ENCODE peak calls at places on chromosomes 11 and 22, in five cellular contexts. V is psoas muscle, K is cardiac fibroblast, C is tibial nerve, P is IMR-90. D is an unnamed sample.

GRCh38 chr11:35907648-35908431 is 36.0 kb upstream of the LDLRAD3 start:
- DNase-seq in V (no peak), K (peak), C (no peak), P (peak), D (peak)

GRCh38 chr11:104812416-104812815 is 85.8 kb downstream of the CASP12 start:
- DNase-seq in V (no peak), K (no peak), C (no peak), P (no peak), D (no peak)

GRCh38 chr11:34585870-34586654 is 34.8 kb upstream of the EHF start:
- DNase-seq in V (no peak), K (peak), C (no peak), P (peak), D (no peak)

GRCh38 chr22:43155789-43156188 is 4.4 kb downstream of the TSPO start:
- DNase-seq in V (no peak), K (no peak), C (no peak), P (no peak), D (no peak)

GRCh38 chr11:101612481-101612880 is 28.7 kb upstream of the TRPC6 start:
- DNase-seq in V (no peak), K (no peak), C (no peak), P (no peak), D (no peak)

GRCh38 chr11:5507586-5508305 is 2.0 kb downstream of the UBQLN3 start:
- DNase-seq in V (no peak), K (no peak), C (no peak), P (no peak), D (no peak)

GRCh38 chr22:35059632-35060031 is 6.3 kb upstream of the ISX start:
- DNase-seq in V (no peak), K (no peak), C (no peak), P (no peak), D (no peak)

GRCh38 chr11:134124660-134125451 is 56.0 kb downstream of the JAM3 start:
- DNase-seq in V (peak), K (peak), C (peak), P (peak), D (peak)

GRCh38 chr11:69215784-69216415 is 60.2 kb downstream of the SMIM38 start:
- DNase-seq in V (no peak), K (peak), C (no peak), P (peak), D (no peak)

GRCh38 chr11:86916330-86916729 is 38.9 kb downstream of the FZD4 start:
- DNase-seq in V (no peak), K (peak), C (no peak), P (peak), D (no peak)

GRCh38 chr11:43327987-43328386 is 16.2 kb downstream of the API5 start:
- DNase-seq in V (no peak), K (peak), C (no peak), P (peak), D (peak)

GRCh38 chr22:37312549-37313183 is 30.4 kb downstream of the CYTH4 start:
- DNase-seq in V (no peak), K (no peak), C (no peak), P (no peak), D (no peak)

GRCh38 chr11:23423656-23424055 is 563.4 kb upstream of the CCDC179 start:
- DNase-seq in V (no peak), K (no peak), C (no peak), P (no peak), D (no peak)

GRCh38 chr11:76371170-76371569 is 9.8 kb downstream of the THAP12 start:
- DNase-seq in V (no peak), K (peak), C (no peak), P (peak), D (peak)

GRCh38 chr11:86183694-86184093 is 60.9 kb upstream of the EED start:
- DNase-seq in V (no peak), K (peak), C (no peak), P (peak), D (no peak)

GRCh38 chr11:130606781-130607511 is 158.5 kb downstream of the ADAMTS15 start:
- DNase-seq in V (peak), K (peak), C (peak), P (peak), D (peak)

GRCh38 chr11:110409174-110409573 is 20.6 kb upstream of the FDX1 start:
- DNase-seq in V (no peak), K (peak), C (no peak), P (peak), D (peak)

GRCh38 chr11:96293583-96293982 is 49.4 kb downstream of the MAML2 start:
- DNase-seq in V (no peak), K (peak), C (no peak), P (no peak), D (no peak)

GRCh38 chr11:33590471-33590870 is 110.2 kb downstream of the C11orf91 start:
- DNase-seq in V (no peak), K (no peak), C (no peak), P (no peak), D (no peak)

GRCh38 chr11:125063429-125064043 is 431 bp downstream of the SLC37A2 start:
- DNase-seq in V (no peak), K (no peak), C (no peak), P (no peak), D (peak)

GRCh38 chr11:108551653-108552462 is 41.7 kb downstream of the EXPH5 start:
- DNase-seq in V (no peak), K (peak), C (no peak), P (peak), D (no peak)

GRCh38 chr11:134068829-134069425 is at the start of gene JAM3:
- DNase-seq in V (peak), K (peak), C (peak), P (peak), D (peak)

GRCh38 chr22:37749831-37750595 is 53.2 kb downstream of the TRIOBP start:
- DNase-seq in V (no peak), K (peak), C (no peak), P (peak), D (peak)

GRCh38 chr22:20657963-20658362 is 116.0 kb upstream of the SERPIND1 start:
- DNase-seq in V (no peak), K (no peak), C (no peak), P (no peak), D (no peak)

GRCh38 chr11:117300301-117300700 is 9.2 kb downstream of the BACE1-AS start:
- DNase-seq in V (no peak), K (peak), C (peak), P (peak), D (peak)

GRCh38 chr11:91956711-91957110 is 267.9 kb upstream of the FAT3 start:
- DNase-seq in V (no peak), K (peak), C (no peak), P (no peak), D (no peak)

GRCh38 chr22:31496735-31497146 is 405 bp downstream of the SFI1 start:
- DNase-seq in V (peak), K (no peak), C (no peak), P (no peak), D (peak)

GRCh38 chr11:67267188-67268035 is 1.1 kb downstream of the GRK2 start:
- DNase-seq in V (peak), K (no peak), C (no peak), P (no peak), D (no peak)

GRCh38 chr11:58832246-58832645 is 12.3 kb downstream of the GLYATL2 start:
- DNase-seq in V (no peak), K (no peak), C (no peak), P (no peak), D (no peak)

GRCh38 chr11:27437824-27438594 is 34.6 kb downstream of the LGR4 start:
- DNase-seq in V (no peak), K (no peak), C (no peak), P (no peak), D (no peak)

GRCh38 chr11:68302256-68303054 is 9.9 kb upstream of the LRP5 start:
- DNase-seq in V (no peak), K (peak), C (no peak), P (peak), D (no peak)

GRCh38 chr11:128624269-128625170 is 37.2 kb upstream of the ETS1 start:
- DNase-seq in V (peak), K (no peak), C (no peak), P (no peak), D (no peak)

GRCh38 chr11:61762216-61762615 is 9.8 kb downstream of the MYRF start:
- DNase-seq in V (no peak), K (no peak), C (no peak), P (no peak), D (no peak)

GRCh38 chr11:61760946-61761345 is 8.5 kb downstream of the MYRF start:
- DNase-seq in V (no peak), K (no peak), C (no peak), P (no peak), D (no peak)

GRCh38 chr11:61763930-61764605 is 11.6 kb downstream of the MYRF start:
- DNase-seq in V (no peak), K (no peak), C (no peak), P (no peak), D (no peak)

GRCh38 chr11:61762798-61763197 is 10.4 kb downstream of the MYRF start:
- DNase-seq in V (no peak), K (no peak), C (no peak), P (no peak), D (no peak)

DNA sequence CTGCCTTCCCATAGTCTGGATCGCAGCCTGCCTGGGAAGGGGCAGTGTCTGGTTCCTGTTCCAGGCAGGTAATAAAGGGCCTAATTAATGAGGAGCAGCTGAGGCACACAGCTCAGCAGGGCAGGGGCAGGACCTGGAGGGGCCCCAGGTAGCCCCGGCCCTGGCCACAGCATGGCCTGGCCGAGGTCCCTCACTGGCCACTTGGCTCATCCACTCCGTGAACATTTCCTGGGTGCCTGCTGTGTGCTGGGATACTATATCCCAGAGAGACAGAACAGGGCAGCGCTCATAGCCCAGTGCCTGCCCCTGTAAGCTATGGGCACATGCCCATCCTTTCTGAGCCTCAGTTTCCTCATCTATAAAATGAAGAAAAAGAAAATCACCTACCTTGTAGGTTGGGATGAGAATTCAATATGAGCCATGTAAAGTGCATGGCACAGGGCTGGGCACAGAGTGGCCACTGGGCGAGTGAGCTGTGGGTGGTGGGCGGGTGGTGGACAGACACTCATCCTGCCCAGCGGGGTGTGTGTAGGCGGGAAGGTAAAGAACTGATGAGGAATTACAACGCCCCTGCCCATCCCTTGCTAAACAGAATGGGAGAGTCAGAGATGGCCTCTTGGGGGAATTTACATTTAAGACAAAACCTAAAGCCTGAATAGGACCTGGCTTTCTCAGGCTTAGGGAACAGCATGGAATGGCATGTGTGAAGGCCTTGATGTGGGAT is 9.2 kb downstream of the MYRF start:
- DNase-seq in V (no peak), K (no peak), C (no peak), P (no peak), D (no peak)
- H3K4me3 ChIP-seq in V (no peak), K (no peak), C (no peak), P (no peak), D (no peak)

GRCh38 chr11:71563401-71563800 is 2.0 kb upstream of the KRTAP5-10 start:
- DNase-seq in V (no peak), K (peak), C (no peak), P (peak), D (no peak)
- TF ChIP-seq CTCF in V (peak), K (peak), C (no peak), P (peak), D (peak)

GRCh38 chr22:39243443-39244072 is 1.2 kb downstream of the PDGFB start:
- DNase-seq in V (no peak), K (no peak), C (no peak), P (no peak), D (no peak)

GRCh38 chr22:39241632-39242388 is 3.0 kb downstream of the PDGFB start:
- DNase-seq in V (no peak), K (no peak), C (no peak), P (no peak), D (no peak)

GRCh38 chr22:39240841-39241631 is 3.7 kb downstream of the PDGFB start:
- DNase-seq in V (peak), K (no peak), C (no peak), P (no peak), D (peak)

GRCh38 chr22:39242809-39243442 is 1.9 kb downstream of the PDGFB start:
- DNase-seq in V (no peak), K (no peak), C (no peak), P (no peak), D (no peak)

GRCh38 chr22:39242389-39242808 is 2.4 kb downstream of the PDGFB start:
- DNase-seq in V (no peak), K (no peak), C (no peak), P (no peak), D (no peak)
- H3K4me3 ChIP-seq in V (peak), K (no peak), C (peak), P (peak), D (no peak)

GRCh38 chr22:45552580-45553332 is 50.1 kb downstream of the FBLN1 start:
- DNase-seq in V (peak), K (peak), C (peak), P (peak), D (peak)
- TF ChIP-seq CTCF in V (no peak), K (peak), C (no peak), P (peak), D (no peak)

GRCh38 chr11:63866211-63866610 is 27.3 kb downstream of the MARK2 start:
- DNase-seq in V (peak), K (peak), C (peak), P (peak), D (peak)
- H3K4me3 ChIP-seq in V (no peak), K (no peak), C (no peak), P (no peak), D (no peak)

GRCh38 chr11:113690619-113691569 is 15.2 kb downstream of the TMPRSS5 start:
- DNase-seq in V (peak), K (peak), C (peak), P (peak), D (peak)
- TF ChIP-seq CTCF in V (no peak), K (peak), C (peak), P (no peak), D (no peak)

DNA sequence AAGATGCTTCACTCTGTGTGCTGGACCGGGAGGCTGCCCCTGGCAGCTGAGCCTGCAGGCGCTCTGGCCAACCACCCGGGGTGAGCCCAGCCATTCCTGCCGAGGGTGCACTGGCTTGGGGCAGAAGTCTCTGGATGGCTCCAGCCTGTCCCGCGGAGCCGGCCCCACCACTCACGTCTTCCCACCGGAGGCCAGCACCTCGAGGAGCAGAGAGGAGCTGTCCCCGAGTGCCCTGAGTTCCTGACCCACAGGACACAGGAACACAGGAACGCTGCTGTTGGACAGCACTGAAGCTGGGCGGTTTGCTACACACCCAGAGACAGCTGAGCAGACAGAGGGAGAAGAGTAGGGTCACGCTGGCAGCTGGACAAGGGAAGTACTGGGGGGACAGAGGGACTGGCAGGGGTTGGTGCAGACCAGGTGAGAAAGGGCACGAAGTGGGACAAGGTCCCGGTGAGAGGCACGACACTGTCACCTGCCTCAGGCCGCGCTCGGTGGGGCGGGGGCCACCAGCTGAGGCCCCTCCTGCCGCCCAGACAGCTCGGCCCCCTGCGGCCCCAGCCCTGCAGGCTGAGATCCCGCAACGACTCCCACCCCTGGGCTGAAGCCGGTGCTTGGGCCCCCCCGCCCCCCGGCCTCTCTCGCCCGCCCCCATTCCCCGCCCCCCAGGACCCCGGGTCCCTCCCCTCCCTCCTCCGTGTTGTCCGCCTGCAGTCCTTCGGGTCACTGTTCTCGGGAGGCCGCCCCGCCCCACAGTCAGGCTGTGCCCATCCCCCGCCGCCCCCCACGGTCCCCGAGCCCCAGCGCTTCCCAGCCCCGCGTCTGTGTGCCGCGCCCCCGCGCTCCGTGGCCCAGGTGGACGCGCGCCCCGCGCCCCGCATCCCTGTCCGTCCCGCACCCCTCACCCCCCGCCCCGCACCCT is 624 bp upstream of the B4GALNT4 start:
- DNase-seq in V (peak), K (peak), C (no peak), P (peak), D (no peak)
- H3K4me3 ChIP-seq in V (peak), K (no peak), C (no peak), P (peak), D (no peak)

DNA sequence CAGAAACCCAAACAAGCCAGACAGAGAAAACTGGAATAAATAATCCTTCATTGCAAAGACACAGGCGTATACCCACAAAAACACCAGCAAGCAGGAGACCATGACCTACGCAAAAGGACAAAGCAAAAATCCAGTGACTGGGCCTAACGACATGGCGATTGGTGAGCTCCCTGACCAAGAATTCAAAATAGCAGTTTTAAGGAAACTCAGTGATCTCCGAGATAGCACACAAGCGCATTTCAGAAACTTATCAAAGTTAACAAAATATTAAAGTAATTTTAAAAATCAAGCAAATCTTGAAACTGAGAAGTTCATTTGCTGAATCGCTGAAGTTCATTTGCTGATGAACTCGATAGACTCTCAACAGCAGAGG is 27.6 kb downstream of the DBX1 start:
- DNase-seq in V (no peak), K (no peak), C (no peak), P (no peak), D (no peak)
- TF ChIP-seq CTCF in V (no peak), K (no peak), C (no peak), P (no peak), D (no peak)

GRCh38 chr11:82732734-82733443 is 775 bp downstream of the FAM181B start:
- DNase-seq in V (peak), K (no peak), C (no peak), P (no peak), D (no peak)
- H3K4me3 ChIP-seq in V (peak), K (peak), C (peak), P (peak), D (no peak)